ENCODE peak calls at places on chromosome 12, in six cellular contexts. P is lower lobe of right lung, S is neural progenitor cell, A is upper lobe of right lung, L is cardiac muscle cell, J is astrocyte. F is an unnamed sample. For H3K4me1 and H3K27me3, the result is how much of the 10 kb centered on the place peaks cover.

GRCh38 chr12:113089839-113090238 is 33.3 kb downstream of the DTX1 start:
- DNase-seq in L (no peak), S (no peak), A (no peak), P (no peak), J (no peak), F (no peak)

GRCh38 chr12:16555630-16556029 is 50.3 kb downstream of the LMO3 start:
- DNase-seq in J (no peak), P (no peak), L (peak), A (no peak), S (no peak), F (no peak)

GRCh38 chr12:115963030-115963480 is 314.4 kb downstream of the MED13L start:
- DNase-seq in S (no peak), A (no peak), J (peak), P (no peak), L (peak), F (no peak)

GRCh38 chr12:6215932-6216494 is 15.8 kb downstream of the CD9 start:
- DNase-seq in J (peak), A (peak), P (peak), L (peak), S (no peak), F (no peak)

GRCh38 chr12:57720606-57721595 is 17.6 kb downstream of the AGAP2 start:
- DNase-seq in P (no peak), J (no peak), S (no peak), L (no peak), A (no peak), F (peak)

GRCh38 chr12:102873077-102873476 is 44.0 kb downstream of the PAH start:
- DNase-seq in L (no peak), J (no peak), A (no peak), S (no peak), P (no peak), F (no peak)

GRCh38 chr12:117035287-117035686 is 63.9 kb downstream of the TESC start:
- DNase-seq in L (no peak), S (no peak), J (no peak), P (no peak), A (no peak), F (no peak)

GRCh38 chr12:67517181-67517887 is 131.2 kb upstream of the DYRK2 start:
- DNase-seq in P (no peak), L (peak), S (no peak), A (no peak), J (peak), F (no peak)

GRCh38 chr12:50112456-50113218 is 601 bp downstream of the COX14 start:
- DNase-seq in J (no peak), A (no peak), L (no peak), P (no peak), S (peak), F (no peak)

GRCh38 chr12:49092086-49092815 is 2.4 kb downstream of the DHH start:
- DNase-seq in S (peak), A (no peak), P (no peak), J (no peak), L (peak), F (no peak)

GRCh38 chr12:16531623-16532022 is 74.3 kb downstream of the LMO3 start:
- DNase-seq in L (no peak), A (no peak), P (no peak), J (no peak), S (peak), F (no peak)

GRCh38 chr12:3251691-3252090 is 174.5 kb downstream of the TSPAN9 start:
- DNase-seq in A (no peak), J (no peak), S (no peak), P (no peak), L (no peak), F (no peak)

GRCh38 chr12:62438098-62438692 is 28.4 kb upstream of the MON2 start:
- DNase-seq in J (peak), L (peak), P (no peak), A (no peak), S (peak), F (peak)

GRCh38 chr12:120361506-120362208 is 7.3 kb downstream of the MSI1 start:
- DNase-seq in J (peak), P (no peak), A (no peak), S (peak), L (peak), F (peak)

GRCh38 chr12:6338955-6339761 is 2.7 kb downstream of the TNFRSF1A start:
- DNase-seq in A (no peak), S (no peak), L (peak), J (no peak), P (no peak), F (no peak)

GRCh38 chr12:83265798-83266197 is 579.1 kb downstream of the TMTC2 start:
- DNase-seq in S (no peak), J (no peak), A (no peak), L (no peak), P (no peak), F (no peak)

GRCh38 chr12:103793046-103793445 is 48.0 kb downstream of the NT5DC3 start:
- DNase-seq in J (no peak), L (no peak), P (no peak), S (no peak), A (no peak), F (no peak)

GRCh38 chr12:94109154-94109553 is 39.2 kb upstream of the PLXNC1 start:
- DNase-seq in S (no peak), P (no peak), A (no peak), J (peak), L (peak), F (no peak)

GRCh38 chr12:2439332-2440100 is 355.3 kb upstream of the FKBP4 start:
- DNase-seq in L (no peak), A (no peak), S (no peak), P (no peak), J (no peak), F (no peak)

GRCh38 chr12:52927964-52928363 is 21.0 kb upstream of the KRT18 start:
- DNase-seq in J (no peak), P (no peak), A (no peak), L (no peak), S (no peak), F (no peak)

GRCh38 chr12:10726945-10727344 is 3.8 kb upstream of the YBX3 start:
- DNase-seq in S (no peak), A (no peak), L (no peak), P (no peak), J (no peak), F (no peak)

GRCh38 chr12:63882844-63883243 is 38.3 kb downstream of the SRGAP1 start:
- DNase-seq in L (no peak), S (peak), J (no peak), A (no peak), P (no peak), F (no peak)

GRCh38 chr12:256225-256624 is 6.4 kb downstream of the SLC6A13 start:
- DNase-seq in P (no peak), L (no peak), J (no peak), S (no peak), A (no peak), F (no peak)

GRCh38 chr12:66044731-66045130 is 85.8 kb downstream of the LLPH start:
- DNase-seq in A (no peak), J (peak), P (no peak), L (peak), S (no peak), F (no peak)

GRCh38 chr12:104546575-104546974 is 89.8 kb downstream of the CHST11 start:
- DNase-seq in A (peak), S (no peak), P (peak), L (no peak), J (no peak), F (no peak)

GRCh38 chr12:106415134-106415533 is 57.6 kb downstream of the POLR3B start:
- DNase-seq in J (peak), S (no peak), P (no peak), A (no peak), L (peak), F (no peak)

GRCh38 chr12:1500095-1500801 is 94.1 kb downstream of the FBXL14 start:
- DNase-seq in S (no peak), P (no peak), L (peak), J (peak), A (no peak), F (no peak)

GRCh38 chr12:120287491-120287890 is 4.2 kb downstream of the RNU4-2 start:
- DNase-seq in J (no peak), L (no peak), P (no peak), S (no peak), A (no peak), F (no peak)

GRCh38 chr12:38586652-38587219 is 270.2 kb downstream of the ALG10B start:
- DNase-seq in P (no peak), J (no peak), L (peak), S (no peak), A (no peak), F (no peak)

GRCh38 chr12:102595315-102595714 is 115.0 kb upstream of the IGF1 start:
- DNase-seq in S (no peak), P (no peak), J (no peak), A (no peak), L (no peak), F (no peak)

GRCh38 chr12:125193798-125194562 is 128.7 kb downstream of the AACS start:
- DNase-seq in J (peak), S (peak), P (no peak), L (no peak), A (no peak), F (no peak)

GRCh38 chr12:96587691-96588090 is 98.3 kb downstream of the CFAP54 start:
- DNase-seq in A (no peak), L (peak), J (peak), P (no peak), S (no peak), F (no peak)

GRCh38 chr12:46402861-46403731 is 30.5 kb upstream of the SLC38A2 start:
- DNase-seq in A (no peak), J (peak), P (no peak), L (no peak), S (no peak), F (no peak)

GRCh38 chr12:102954143-102954542 is 3.3 kb upstream of the ASCL1 start:
- DNase-seq in J (no peak), L (no peak), P (no peak), A (no peak), S (no peak), F (no peak)

GRCh38 chr12:237026-237815 is 23.3 kb upstream of the SLC6A12 start:
- DNase-seq in P (no peak), S (no peak), L (no peak), J (no peak), A (peak), F (no peak)

GRCh38 chr12:70271025-70271424 is 27.8 kb downstream of the CNOT2 start:
- DNase-seq in S (no peak), J (peak), L (no peak), P (no peak), A (no peak), F (no peak)

GRCh38 chr12:69991683-69992297 is 166.8 kb downstream of the MYRFL start:
- DNase-seq in L (no peak), J (no peak), P (no peak), A (no peak), S (no peak), F (no peak)

GRCh38 chr12:8675471-8676083 is 13.0 kb upstream of the MFAP5 start:
- DNase-seq in J (no peak), A (no peak), L (no peak), P (no peak), S (no peak), F (no peak)

GRCh38 chr12:11228268-11228879 is 41.1 kb downstream of the PRB3 start:
- DNase-seq in P (no peak), S (peak), L (peak), A (no peak), J (peak), F (no peak)

DNA sequence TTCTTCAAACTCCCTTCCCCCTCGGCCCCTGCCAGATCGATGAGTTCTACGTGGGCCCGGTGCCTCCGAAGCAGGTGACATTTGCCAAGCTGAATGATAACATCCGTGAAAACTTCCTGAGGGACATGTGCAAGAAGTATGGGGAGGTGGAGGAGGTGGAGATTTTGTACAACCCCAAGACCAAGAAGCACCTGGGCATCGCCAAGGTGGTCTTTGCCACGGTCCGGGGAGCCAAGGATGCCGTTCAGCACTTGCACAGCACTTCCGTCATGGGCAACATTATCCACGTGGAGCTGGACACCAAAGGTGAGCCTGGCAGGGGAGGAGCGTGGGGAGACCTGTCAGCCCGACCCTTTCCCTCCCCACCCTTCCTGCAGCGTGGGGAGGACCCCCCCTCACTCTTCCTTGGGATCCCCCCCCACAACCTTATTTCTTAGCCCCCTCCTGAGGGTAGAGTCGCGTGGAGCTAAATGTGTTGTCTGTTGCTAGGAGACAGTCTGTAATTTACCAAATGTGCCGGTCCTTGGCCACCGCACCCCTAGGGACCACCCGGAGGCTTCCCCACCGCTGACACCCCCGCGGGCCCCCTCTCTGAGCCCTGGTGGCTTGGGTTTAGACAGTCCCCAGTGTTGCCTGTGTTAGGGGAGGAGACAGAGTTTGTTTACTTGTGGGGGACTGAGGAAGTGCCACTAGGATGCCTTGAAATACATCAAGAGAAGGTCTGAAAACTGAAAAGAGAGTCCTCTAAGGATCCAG is 2.2 kb downstream of the SETD1B start:
- DNase-seq in P (no peak), J (no peak), S (no peak), A (no peak), L (no peak), F (no peak)
- H3K4me1 ChIP-seq in P (under half), J (under half), S (under half), A (under half), L (under half), F (under half)

GRCh38 chr12:132187646-132188450 is 43.6 kb downstream of the NOC4L start:
- DNase-seq in J (no peak), P (no peak), S (no peak), A (no peak), L (no peak), F (no peak)

GRCh38 chr12:132188451-132189298 is 44.4 kb downstream of the NOC4L start:
- DNase-seq in S (no peak), P (no peak), J (no peak), A (no peak), L (no peak), F (no peak)

GRCh38 chr12:132186857-132187620 is 42.8 kb downstream of the NOC4L start:
- DNase-seq in A (no peak), L (no peak), P (no peak), S (no peak), J (no peak), F (no peak)

GRCh38 chr12:132185698-132186097 is 41.4 kb downstream of the NOC4L start:
- DNase-seq in L (no peak), P (no peak), S (no peak), J (no peak), A (no peak), F (no peak)

DNA sequence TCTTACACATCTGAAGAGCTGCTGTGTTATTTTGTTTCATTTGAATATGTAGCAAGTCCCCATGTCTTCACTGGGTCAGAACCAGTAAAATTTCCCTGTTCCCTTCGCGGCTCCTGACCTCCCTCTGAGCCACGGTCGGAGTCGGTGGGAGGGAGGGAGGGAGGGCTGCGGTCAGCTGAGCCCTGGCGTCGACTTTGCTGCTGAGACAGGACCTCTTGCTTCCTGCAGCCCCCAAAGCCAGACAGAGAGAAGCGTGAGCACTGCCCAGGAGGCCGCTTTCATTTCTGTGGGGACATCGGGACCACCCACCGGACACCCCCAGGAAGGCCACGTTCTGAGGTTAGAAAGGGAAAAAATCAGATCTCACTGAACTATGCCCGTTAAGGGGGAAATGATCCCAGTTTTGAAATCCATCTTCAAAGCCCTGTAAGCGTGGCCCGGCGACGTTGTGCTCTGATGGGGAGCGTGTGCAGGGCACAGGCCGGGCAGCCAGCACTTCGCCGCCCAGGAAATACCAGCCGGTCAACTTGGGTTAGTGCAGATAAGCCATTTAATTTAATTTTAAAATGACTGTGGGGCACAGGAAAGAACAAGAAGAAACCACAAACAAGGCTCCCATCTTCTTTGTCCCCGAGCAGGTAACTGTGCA is 42.1 kb downstream of the NOC4L start:
- DNase-seq in L (no peak), P (no peak), S (no peak), J (no peak), A (no peak), F (no peak)
- H3K27me3 ChIP-seq in L (under half), P (under half), S (half or more), J (under half), A (under half), F (under half)

GRCh38 chr12:121534495-121535148 is 46.2 kb downstream of the KDM2B start:
- DNase-seq in P (no peak), S (peak), J (no peak), A (no peak), L (no peak), F (no peak)

GRCh38 chr12:121536058-121536928 is 44.5 kb downstream of the KDM2B start:
- DNase-seq in A (peak), P (peak), S (peak), J (peak), L (peak), F (peak)

GRCh38 chr12:121533391-121534090 is 47.3 kb downstream of the KDM2B start:
- DNase-seq in P (peak), L (no peak), S (no peak), J (no peak), A (peak), F (no peak)

GRCh38 chr12:121536929-121537813 is 43.7 kb downstream of the KDM2B start:
- DNase-seq in L (peak), S (peak), P (peak), A (peak), J (peak), F (peak)

GRCh38 chr12:121535150-121536057 is 45.4 kb downstream of the KDM2B start:
- DNase-seq in A (no peak), P (peak), S (no peak), J (no peak), L (no peak), F (no peak)
- H3K4me1 ChIP-seq in A (half or more), P (half or more), S (under half), J (under half), L (under half), F (under half)

DNA sequence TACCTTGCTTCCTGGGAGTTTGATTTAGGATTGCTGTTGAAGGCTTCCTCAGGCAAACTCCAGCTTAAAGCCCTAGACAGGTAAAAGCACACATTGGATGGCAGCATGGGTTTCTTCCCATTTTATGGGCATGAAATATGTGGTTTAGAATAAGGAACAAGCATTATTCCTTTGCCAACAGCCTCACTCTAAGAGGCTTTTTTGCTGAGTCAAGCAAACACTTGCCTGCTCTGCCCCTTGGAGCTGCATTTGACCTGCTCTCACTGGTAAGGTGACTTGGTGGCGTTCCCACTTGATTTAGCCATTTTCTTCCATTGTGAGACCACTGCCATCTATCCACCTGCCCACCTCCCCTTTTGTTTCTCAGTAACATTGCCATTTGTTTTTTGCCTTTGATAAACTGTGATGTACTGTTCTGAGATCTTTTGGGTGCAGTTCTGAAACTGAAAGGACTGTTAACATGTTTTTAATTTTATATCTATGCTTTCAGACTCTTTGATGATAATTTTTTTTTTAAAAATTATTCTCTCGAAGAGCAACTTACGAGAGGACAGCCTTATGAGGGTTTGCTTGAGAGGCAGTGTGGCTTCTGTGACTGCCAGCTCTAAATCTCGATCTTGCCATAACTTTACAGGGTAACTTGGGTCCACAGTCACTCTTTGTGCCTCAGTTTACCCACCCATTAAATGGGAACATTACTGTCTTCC is 92.6 kb downstream of the GALNT8 start:
- DNase-seq in L (no peak), A (no peak), S (no peak), J (no peak), P (no peak), F (no peak)
- H3K27me3 ChIP-seq in L (under half), A (half or more), S (under half), J (under half), P (half or more), F (under half)

DNA sequence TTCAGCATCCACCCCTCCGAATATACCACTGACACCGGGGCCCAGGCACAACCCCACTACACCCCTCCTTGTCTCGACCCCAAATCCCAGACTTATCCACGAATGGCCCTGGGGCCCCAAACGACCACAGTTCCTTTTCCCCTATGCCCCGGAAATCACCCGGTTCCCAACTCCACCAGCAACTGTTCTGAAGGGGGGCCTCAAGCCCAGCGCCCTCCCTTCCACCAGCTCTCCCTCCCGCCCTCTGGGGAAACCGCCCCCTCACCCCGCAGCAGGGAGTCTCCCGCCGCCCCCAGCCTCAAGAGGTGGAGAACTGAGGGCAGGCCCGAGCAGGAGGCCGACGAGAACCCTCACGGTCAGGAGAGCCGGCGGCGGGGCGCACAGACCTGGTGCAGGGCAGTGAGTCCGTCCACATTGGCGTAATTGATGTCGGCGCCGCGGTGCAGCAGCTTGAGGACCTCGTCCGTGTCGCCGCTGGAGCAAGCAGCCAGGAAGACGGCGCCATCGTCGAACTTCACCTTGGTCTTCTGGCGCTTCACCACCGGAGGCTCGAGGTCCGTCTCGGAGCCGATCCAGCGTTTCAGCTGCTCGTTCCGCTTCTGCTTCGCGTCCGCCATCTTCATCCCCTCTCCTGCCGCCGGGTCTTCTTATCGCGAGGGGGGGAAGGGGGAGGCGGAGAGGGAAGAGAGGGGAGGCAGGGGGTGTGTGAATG is 432 bp downstream of the PPP1R12A start:
- DNase-seq in L (no peak), P (no peak), A (peak), S (no peak), J (peak), F (no peak)
- H3K4me1 ChIP-seq in L (under half), P (under half), A (under half), S (under half), J (under half), F (under half)

GRCh38 chr12:53975816-53976152 is 1.0 kb upstream of the HOTAIR start:
- DNase-seq in A (no peak), J (no peak), S (no peak), P (no peak), L (no peak), F (no peak)
- H3K27me3 ChIP-seq in A (half or more), J (half or more), S (half or more), P (half or more), L (half or more), F (half or more)